ENCODE peak calls at places on chromosomes 6 and 20, in five cellular contexts. One of them, this sample, is unnamed.

GRCh38 chr20:47070176-47070575 is 175.5 kb downstream of the EYA2 start:
- DNase-seq in mesendoderm: no peak
- DNase-seq in right atrium auricular region: no peak
- DNase-seq in choroid plexus epithelial cell: peak; percentile 63
- DNase-seq in OCI-LY7: no peak
- DNase-seq in this sample: no peak

GRCh38 chr6:16711551-16712249 is 49.6 kb downstream of the ATXN1 start:
- DNase-seq in mesendoderm: no peak
- DNase-seq in choroid plexus epithelial cell: no peak
- DNase-seq in right atrium auricular region: no peak
- DNase-seq in OCI-LY7: no peak
- DNase-seq in this sample: no peak

GRCh38 chr20:45044084-45044573 is 56.8 kb downstream of the KCNS1 start:
- DNase-seq in right atrium auricular region: no peak
- DNase-seq in OCI-LY7: peak; percentile 83
- DNase-seq in mesendoderm: peak; percentile 88
- DNase-seq in choroid plexus epithelial cell: peak; percentile 93
- DNase-seq in this sample: peak; percentile 69

GRCh38 chr6:117498159-117498558 is 15.7 kb downstream of the DCBLD1 start:
- DNase-seq in right atrium auricular region: no peak
- DNase-seq in mesendoderm: no peak
- DNase-seq in choroid plexus epithelial cell: peak; percentile 73
- DNase-seq in OCI-LY7: no peak
- DNase-seq in this sample: no peak

GRCh38 chr20:3777726-3778629 is 3.3 kb downstream of the SPEF1 start:
- DNase-seq in choroid plexus epithelial cell: peak; percentile 35
- DNase-seq in OCI-LY7: no peak
- DNase-seq in right atrium auricular region: peak; percentile 78
- DNase-seq in mesendoderm: peak; percentile 74
- DNase-seq in this sample: no peak

GRCh38 chr6:81751388-81752083 is 945 bp downstream of the TENT5A start:
- DNase-seq in OCI-LY7: no peak
- DNase-seq in choroid plexus epithelial cell: peak; percentile 47
- DNase-seq in mesendoderm: peak; percentile 39
- DNase-seq in right atrium auricular region: peak; percentile 74
- DNase-seq in this sample: no peak

GRCh38 chr6:17210683-17211082 is 70.5 kb upstream of the RBM24 start:
- DNase-seq in choroid plexus epithelial cell: no peak
- DNase-seq in right atrium auricular region: no peak
- DNase-seq in mesendoderm: no peak
- DNase-seq in OCI-LY7: no peak
- DNase-seq in this sample: no peak

GRCh38 chr6:79544939-79545450 is 7.8 kb upstream of the LCA5 start:
- DNase-seq in right atrium auricular region: peak; percentile 84
- DNase-seq in choroid plexus epithelial cell: peak; percentile 100
- DNase-seq in OCI-LY7: peak; percentile 39
- DNase-seq in mesendoderm: peak; percentile 100
- DNase-seq in this sample: peak; percentile 82